ENCODE peak calls at places on chromosomes 3 and 15, in seven cellular contexts. L, W, B, K, Y, C and J are unnamed samples.

GRCh38 chr15:31842532-31843195 is 187.7 kb upstream of the CHRNA7 start:
- DNase-seq in L (no peak), W (no peak), B (no peak), K (no peak), Y (no peak), C (no peak), J (no peak)

GRCh38 chr3:38538773-38539353 is 42.7 kb downstream of the EXOG start:
- DNase-seq in L (no peak), W (no peak), B (no peak), K (peak; percentile 47), Y (no peak), C (no peak), J (no peak)

GRCh38 chr3:194851254-194851653 is 165.6 kb downstream of the FAM43A start:
- DNase-seq in L (no peak), W (no peak), B (no peak), K (no peak), Y (no peak), C (no peak), J (no peak)

GRCh38 chr3:146519810-146520209 is 24.6 kb downstream of the PLSCR1 start:
- DNase-seq in L (no peak), W (no peak), B (no peak), K (no peak), Y (no peak), C (no peak), J (no peak)

GRCh38 chr3:33260104-33260503 is 17.1 kb upstream of the FBXL2 start:
- DNase-seq in L (no peak), W (no peak), B (no peak), K (no peak), Y (no peak), C (no peak), J (no peak)

GRCh38 chr15:78791357-78791756 is 19.9 kb downstream of the ADAMTS7 start:
- DNase-seq in L (no peak), W (no peak), B (no peak), K (no peak), Y (no peak), C (no peak), J (no peak)

GRCh38 chr15:92091155-92091734 is 237.7 kb downstream of the SLCO3A1 start:
- DNase-seq in L (peak; percentile 94), W (peak; percentile 60), B (no peak), K (no peak), Y (peak; percentile 63), C (no peak), J (peak; percentile 81)

GRCh38 chr3:172626241-172626640 is 84.6 kb downstream of the NCEH1 start:
- DNase-seq in L (no peak), W (no peak), B (no peak), K (no peak), Y (no peak), C (no peak), J (no peak)

GRCh38 chr15:66580643-66581042 is 14.8 kb upstream of the LCTL start:
- DNase-seq in L (no peak), W (no peak), B (no peak), K (no peak), Y (no peak), C (no peak), J (no peak)

GRCh38 chr3:13371100-13372075 is 48.7 kb downstream of the NUP210 start:
- DNase-seq in L (no peak), W (no peak), B (no peak), K (no peak), Y (no peak), C (no peak), J (no peak)

GRCh38 chr3:54773251-54773650 is 154.6 kb downstream of the LRTM1 start:
- DNase-seq in L (no peak), W (no peak), B (no peak), K (no peak), Y (no peak), C (no peak), J (no peak)

GRCh38 chr3:119331661-119332060 is 37.5 kb downstream of the ARHGAP31 start:
- DNase-seq in L (no peak), W (no peak), B (no peak), K (no peak), Y (no peak), C (no peak), J (no peak)

GRCh38 chr3:81568378-81568777 is 193.1 kb downstream of the GBE1 start:
- DNase-seq in L (no peak), W (no peak), B (no peak), K (no peak), Y (no peak), C (no peak), J (no peak)

GRCh38 chr3:100401674-100402036 is 316 bp downstream of the LNP1 start:
- DNase-seq in L (peak; percentile 68), W (no peak), B (peak; percentile 26), K (peak; percentile 41), Y (peak; percentile 52), C (no peak), J (peak; percentile 63)

GRCh38 chr15:36885709-36886108 is 214.6 kb downstream of the MEIS2 start:
- DNase-seq in L (no peak), W (no peak), B (no peak), K (no peak), Y (no peak), C (no peak), J (no peak)

GRCh38 chr3:139301654-139302053 is 42.2 kb upstream of the MRPS22 start:
- DNase-seq in L (no peak), W (no peak), B (no peak), K (no peak), Y (no peak), C (no peak), J (no peak)

GRCh38 chr3:139302801-139303113 is 41.1 kb upstream of the MRPS22 start:
- DNase-seq in L (no peak), W (no peak), B (no peak), K (no peak), Y (no peak), C (no peak), J (no peak)

GRCh38 chr3:139303216-139303615 is 40.6 kb upstream of the MRPS22 start:
- DNase-seq in L (no peak), W (no peak), B (no peak), K (no peak), Y (no peak), C (no peak), J (no peak)

GRCh38 chr3:139301183-139301582 is 42.6 kb upstream of the MRPS22 start:
- DNase-seq in L (no peak), W (no peak), B (no peak), K (no peak), Y (no peak), C (no peak), J (no peak)

DNA sequence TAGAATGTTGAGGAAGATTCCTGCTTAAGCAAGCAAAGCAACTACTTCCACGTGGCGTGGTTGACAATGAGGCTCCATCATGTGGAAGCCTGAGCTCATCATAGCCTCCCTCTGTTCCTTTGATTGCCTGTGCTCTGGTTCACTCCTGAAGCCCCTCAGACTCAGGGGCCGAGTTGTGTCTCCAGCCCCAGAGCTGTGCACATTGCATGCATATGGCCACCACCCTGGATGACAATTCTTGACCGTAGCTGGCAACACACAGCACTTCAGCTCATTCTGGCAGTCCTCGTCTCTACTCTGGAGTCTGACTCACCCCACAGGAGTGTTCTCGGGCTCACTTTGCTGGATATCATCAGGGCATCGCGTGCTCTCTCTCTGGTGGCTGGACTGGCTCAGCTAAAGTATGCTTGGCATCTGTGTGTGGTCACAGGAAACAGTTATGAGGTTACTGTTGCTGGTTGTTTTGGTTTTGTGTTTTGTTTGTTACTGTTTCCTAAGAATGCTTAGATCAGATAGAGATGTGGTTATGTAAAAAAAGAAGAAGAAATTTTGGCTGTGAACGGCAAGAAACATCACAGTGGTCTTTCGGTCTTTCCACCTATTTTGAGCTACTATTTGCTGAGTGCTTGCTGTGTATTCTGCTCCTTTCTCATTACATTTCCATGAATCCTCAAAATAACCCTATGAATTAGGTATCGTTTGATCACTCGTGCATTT is 41.6 kb upstream of the MRPS22 start:
- DNase-seq in L (no peak), W (peak; percentile 77), B (no peak), K (no peak), Y (no peak), C (no peak), J (peak; percentile 42)
- H3K27ac ChIP-seq in L (no peak overlapping the region), W (peak overlapping the region; percentile 91), B (no peak overlapping the region), K (no peak overlapping the region), Y (no peak overlapping the region), C (no peak overlapping the region), J (no peak overlapping the region)

DNA sequence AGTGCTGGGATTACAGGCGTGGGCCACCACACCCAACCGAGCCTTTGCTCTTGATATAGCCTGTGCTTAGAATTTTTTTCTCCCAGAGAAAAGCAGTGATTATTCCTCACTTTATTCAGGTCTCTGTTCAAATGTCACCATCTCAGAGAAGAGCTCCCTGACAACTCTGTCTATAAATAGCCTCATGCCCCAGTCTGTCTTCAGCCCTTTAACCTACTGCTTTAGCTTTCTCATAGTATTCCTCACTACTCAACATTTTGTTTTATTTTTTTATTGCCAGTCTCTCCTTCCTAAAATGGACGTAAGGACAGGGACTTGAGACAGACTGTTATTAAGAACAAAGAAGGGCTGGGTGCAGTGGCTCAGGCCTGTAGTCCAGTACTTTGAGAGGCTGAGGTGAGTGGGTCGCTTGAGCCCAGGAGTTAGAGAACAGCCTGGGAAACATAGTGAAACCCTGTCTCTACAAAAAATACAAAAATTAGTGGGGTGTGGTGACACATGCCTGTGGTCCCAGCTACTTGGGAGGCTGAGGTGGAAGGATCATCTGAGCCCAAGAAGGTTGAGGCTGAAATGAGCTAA is 78.7 kb upstream of the TTBK2 start:
- DNase-seq in L (no peak), W (no peak), B (no peak), K (no peak), Y (no peak), C (no peak), J (no peak)
- H3K27ac ChIP-seq in L (no peak overlapping the region), W (no peak overlapping the region), B (no peak overlapping the region), K (no peak overlapping the region), Y (no peak overlapping the region), C (no peak overlapping the region), J (no peak overlapping the region)

GRCh38 chr15:45128971-45129639 is 574 bp downstream of the DUOXA1 start:
- DNase-seq in L (peak; percentile 39), W (no peak), B (no peak), K (peak; percentile 46), Y (peak; percentile 64), C (no peak), J (no peak)
- H3K27ac ChIP-seq in L (no peak overlapping the region), W (no peak overlapping the region), B (no peak overlapping the region), K (no peak overlapping the region), Y (peak overlapping the region; percentile 84), C (no peak overlapping the region), J (no peak overlapping the region)

DNA sequence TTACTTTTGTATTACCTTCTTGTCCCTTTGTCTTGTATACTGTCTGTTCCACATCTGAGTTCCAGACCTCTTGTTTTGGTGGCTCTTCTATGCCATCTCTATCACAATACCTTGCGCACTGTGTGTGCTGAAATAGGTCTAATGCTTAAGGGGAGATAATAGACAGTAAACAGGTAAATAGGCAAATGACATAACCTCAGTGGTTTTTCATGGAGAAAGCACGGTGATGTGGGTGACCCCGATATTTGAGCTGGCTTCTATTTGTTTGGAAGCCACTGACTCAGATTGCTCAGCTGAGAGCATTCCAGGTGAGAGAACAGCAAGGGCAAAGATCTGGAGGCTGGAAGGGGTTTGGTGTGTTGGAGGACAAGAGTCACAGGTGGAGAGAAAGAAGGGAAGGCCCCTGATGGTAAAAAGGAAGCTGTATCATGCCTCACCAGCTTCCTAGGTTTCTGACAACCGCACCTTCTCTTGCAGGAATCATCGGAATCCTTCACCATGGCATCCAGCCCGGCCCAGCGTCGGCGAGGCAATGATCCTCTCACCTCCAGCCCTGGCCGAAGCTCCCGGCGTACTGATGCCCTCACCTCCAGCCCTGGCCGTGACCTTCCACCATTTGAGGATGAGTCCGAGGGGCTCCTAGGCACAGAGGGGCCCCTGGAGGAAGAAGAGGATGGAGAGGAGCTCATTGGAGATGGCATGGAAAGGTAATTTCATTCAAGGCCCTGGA is 795 bp downstream of the MCM2 start:
- DNase-seq in L (no peak), W (no peak), B (no peak), K (no peak), Y (no peak), C (no peak), J (no peak)
- H3K27ac ChIP-seq in L (peak overlapping the region; percentile 92), W (peak overlapping the region; percentile 90), B (peak overlapping the region; percentile 53), K (no peak overlapping the region), Y (peak overlapping the region; percentile 69), C (peak overlapping the region; percentile 97), J (peak overlapping the region; percentile 91)